ENCODE peak calls at places on chromosomes 13 and 19, in seven cellular contexts. S, X, L, Q, N, A and O are unnamed samples. For H3K4me1, the result is how much of the 10 kb centered on the place peaks cover.

GRCh38 chr13:112773601-112774447 is 84.0 kb downstream of the ATP11A start:
- DNase-seq in S (no peak), X (no peak), L (no peak), Q (no peak), N (no peak), A (no peak), O (no peak)

GRCh38 chr13:22061371-22061805 is 390.5 kb downstream of the FGF9 start:
- DNase-seq in S (no peak), X (no peak), L (no peak), Q (no peak), N (no peak), A (no peak), O (no peak)

GRCh38 chr19:40241809-40242384 is 15.4 kb upstream of the CCNP start:
- DNase-seq in S (peak), X (no peak), L (peak), Q (no peak), N (peak), A (no peak), O (peak)

GRCh38 chr19:24140099-24140498 is 53.1 kb downstream of the ZNF254 start:
- DNase-seq in S (no peak), X (peak), L (no peak), Q (peak), N (peak), A (peak), O (no peak)

GRCh38 chr19:4584670-4585460 is 25.4 kb upstream of the SEMA6B start:
- DNase-seq in S (no peak), X (no peak), L (no peak), Q (no peak), N (no peak), A (no peak), O (no peak)

GRCh38 chr19:44010468-44010867 is 7.7 kb downstream of the ZNF230 start:
- DNase-seq in S (no peak), X (no peak), L (no peak), Q (no peak), N (no peak), A (no peak), O (no peak)

GRCh38 chr13:87944038-87944437 is 272.9 kb downstream of the SLITRK5 start:
- DNase-seq in S (no peak), X (no peak), L (no peak), Q (no peak), N (no peak), A (no peak), O (no peak)

GRCh38 chr13:98307744-98308524 is 130.9 kb upstream of the RNF113B start:
- DNase-seq in S (peak), X (peak), L (peak), Q (no peak), N (no peak), A (peak), O (peak)

GRCh38 chr19:47339196-47339880 is 7.4 kb downstream of the C5AR2 start:
- DNase-seq in S (no peak), X (no peak), L (no peak), Q (no peak), N (no peak), A (no peak), O (no peak)

GRCh38 chr13:28574617-28575142 is 79.8 kb upstream of the FLT1 start:
- DNase-seq in S (peak), X (peak), L (no peak), Q (peak), N (peak), A (peak), O (peak)

GRCh38 chr19:1855040-1855827 is 7.0 kb upstream of the REXO1 start:
- DNase-seq in S (peak), X (peak), L (peak), Q (peak), N (peak), A (peak), O (peak)

GRCh38 chr13:102400619-102401125 is 1.2 kb downstream of the FGF14 start:
- DNase-seq in S (no peak), X (no peak), L (peak), Q (no peak), N (no peak), A (no peak), O (peak)

GRCh38 chr19:38090561-38090960 is 133.5 kb downstream of the DPF1 start:
- DNase-seq in S (peak), X (no peak), L (peak), Q (no peak), N (no peak), A (no peak), O (peak)

GRCh38 chr19:39818626-39819097 is 15.3 kb downstream of the DYRK1B start:
- DNase-seq in S (no peak), X (no peak), L (no peak), Q (no peak), N (no peak), A (no peak), O (no peak)

GRCh38 chr13:30074955-30075614 is 224.7 kb upstream of the UBL3 start:
- DNase-seq in S (no peak), X (no peak), L (no peak), Q (no peak), N (no peak), A (no peak), O (no peak)

GRCh38 chr19:30256510-30256850 is 115.7 kb upstream of the ZNF536 start:
- DNase-seq in S (no peak), X (no peak), L (no peak), Q (no peak), N (no peak), A (no peak), O (no peak)

GRCh38 chr13:93118081-93118615 is 108.5 kb upstream of the GPC6 start:
- DNase-seq in S (no peak), X (no peak), L (no peak), Q (no peak), N (no peak), A (no peak), O (no peak)

GRCh38 chr19:15452111-15453047 is 2.6 kb upstream of the WIZ start:
- DNase-seq in S (peak), X (peak), L (peak), Q (peak), N (peak), A (peak), O (peak)

GRCh38 chr19:43780706-43781525 is at the start of gene KCNN4:
- DNase-seq in S (no peak), X (peak), L (no peak), Q (peak), N (peak), A (peak), O (no peak)

GRCh38 chr13:46604226-46604968 is 51.4 kb downstream of the LRCH1 start:
- DNase-seq in S (no peak), X (no peak), L (no peak), Q (no peak), N (no peak), A (no peak), O (no peak)

GRCh38 chr19:40601061-40601973 is at the start of gene LTBP4:
- DNase-seq in S (peak), X (no peak), L (peak), Q (no peak), N (no peak), A (peak), O (peak)

GRCh38 chr19:15680923-15681322 is 8.0 kb downstream of the CYP4F12 start:
- DNase-seq in S (no peak), X (no peak), L (no peak), Q (no peak), N (no peak), A (no peak), O (no peak)

GRCh38 chr19:32406161-32407003 is 812 bp downstream of the DPY19L3 start:
- DNase-seq in S (no peak), X (no peak), L (no peak), Q (no peak), N (no peak), A (no peak), O (no peak)

GRCh38 chr19:40687525-40688016 is 2.9 kb downstream of the NUMBL start:
- DNase-seq in S (peak), X (peak), L (peak), Q (no peak), N (peak), A (no peak), O (peak)

GRCh38 chr19:17149393-17150135 is 65.6 kb upstream of the USE1 start:
- DNase-seq in S (no peak), X (no peak), L (no peak), Q (no peak), N (no peak), A (no peak), O (no peak)

GRCh38 chr19:5623397-5624153 is 692 bp downstream of the SAFB start:
- DNase-seq in S (peak), X (no peak), L (no peak), Q (no peak), N (no peak), A (peak), O (peak)

GRCh38 chr19:8525401-8525684 is 11.4 kb upstream of the ZNF414 start:
- DNase-seq in S (no peak), X (no peak), L (no peak), Q (no peak), N (no peak), A (no peak), O (no peak)

GRCh38 chr13:77904031-77904430 is 14.6 kb downstream of the EDNRB start:
- DNase-seq in S (no peak), X (no peak), L (no peak), Q (no peak), N (no peak), A (no peak), O (no peak)

GRCh38 chr13:99647593-99647980 is 146.3 kb downstream of the TM9SF2 start:
- DNase-seq in S (no peak), X (no peak), L (no peak), Q (no peak), N (no peak), A (no peak), O (no peak)

GRCh38 chr19:33470040-33470330 is 51.6 kb downstream of the PEPD start:
- DNase-seq in S (no peak), X (no peak), L (no peak), Q (no peak), N (no peak), A (no peak), O (peak)

GRCh38 chr19:28292822-28293500 is 920.0 kb downstream of the UQCRFS1 start:
- DNase-seq in S (no peak), X (no peak), L (no peak), Q (no peak), N (no peak), A (no peak), O (no peak)

GRCh38 chr19:39599116-39599515 is 3.2 kb upstream of the LGALS13 start:
- DNase-seq in S (peak), X (peak), L (no peak), Q (peak), N (peak), A (peak), O (no peak)

GRCh38 chr19:3975144-3975543 is 4.2 kb upstream of the DAPK3 start:
- DNase-seq in S (no peak), X (no peak), L (no peak), Q (no peak), N (no peak), A (no peak), O (no peak)

GRCh38 chr13:111270765-111271164 is 49.7 kb upstream of the TEX29 start:
- DNase-seq in S (no peak), X (peak), L (no peak), Q (no peak), N (peak), A (no peak), O (no peak)

GRCh38 chr13:93476175-93476574 is 249.6 kb downstream of the GPC6 start:
- DNase-seq in S (no peak), X (peak), L (no peak), Q (peak), N (peak), A (peak), O (no peak)

GRCh38 chr19:35143231-35143715 is at the start of gene FXYD7:
- DNase-seq in S (no peak), X (no peak), L (no peak), Q (no peak), N (no peak), A (no peak), O (peak)

GRCh38 chr13:75308222-75308621 is 173.7 kb downstream of the TBC1D4 start:
- DNase-seq in S (no peak), X (peak), L (no peak), Q (no peak), N (no peak), A (no peak), O (no peak)

GRCh38 chr13:71814806-71815205 is 52.2 kb downstream of the DACH1 start:
- DNase-seq in S (no peak), X (no peak), L (no peak), Q (no peak), N (no peak), A (no peak), O (no peak)

GRCh38 chr13:94065741-94066140 is 413.7 kb downstream of the DCT start:
- DNase-seq in S (no peak), X (peak), L (no peak), Q (no peak), N (peak), A (no peak), O (no peak)

GRCh38 chr19:1130801-1131717 is 27.3 kb downstream of the GPX4 start:
- DNase-seq in S (no peak), X (no peak), L (no peak), Q (no peak), N (no peak), A (no peak), O (no peak)

GRCh38 chr13:91078093-91078679 is 269.3 kb upstream of the MIR17HG start:
- DNase-seq in S (no peak), X (no peak), L (no peak), Q (peak), N (no peak), A (peak), O (no peak)
- TF ChIP-seq CTCF in S (peak), X (no peak), L (peak), Q (peak), N (peak), A (peak), O (peak)

GRCh38 chr19:10747271-10747670 is 29.4 kb downstream of the DNM2 start:
- DNase-seq in S (no peak), X (no peak), L (no peak), Q (peak), N (no peak), A (no peak), O (no peak)
- H3K4me1 ChIP-seq in S (half or more), X (under half), L (half or more), Q (under half), N (under half), A (under half), O (half or more)

GRCh38 chr13:26254583-26255102 is 714 bp downstream of the CDK8 start:
- DNase-seq in S (peak), X (peak), L (peak), Q (peak), N (peak), A (peak), O (peak)

GRCh38 chr13:26253262-26253786 is 605 bp upstream of the CDK8 start:
- DNase-seq in S (no peak), X (no peak), L (no peak), Q (no peak), N (no peak), A (no peak), O (no peak)

GRCh38 chr13:26253787-26254582 is at the start of gene CDK8:
- DNase-seq in S (peak), X (peak), L (peak), Q (peak), N (peak), A (peak), O (peak)

GRCh38 chr13:26257049-26257448 is 3.1 kb downstream of the CDK8 start:
- DNase-seq in S (no peak), X (no peak), L (no peak), Q (no peak), N (no peak), A (no peak), O (no peak)

DNA sequence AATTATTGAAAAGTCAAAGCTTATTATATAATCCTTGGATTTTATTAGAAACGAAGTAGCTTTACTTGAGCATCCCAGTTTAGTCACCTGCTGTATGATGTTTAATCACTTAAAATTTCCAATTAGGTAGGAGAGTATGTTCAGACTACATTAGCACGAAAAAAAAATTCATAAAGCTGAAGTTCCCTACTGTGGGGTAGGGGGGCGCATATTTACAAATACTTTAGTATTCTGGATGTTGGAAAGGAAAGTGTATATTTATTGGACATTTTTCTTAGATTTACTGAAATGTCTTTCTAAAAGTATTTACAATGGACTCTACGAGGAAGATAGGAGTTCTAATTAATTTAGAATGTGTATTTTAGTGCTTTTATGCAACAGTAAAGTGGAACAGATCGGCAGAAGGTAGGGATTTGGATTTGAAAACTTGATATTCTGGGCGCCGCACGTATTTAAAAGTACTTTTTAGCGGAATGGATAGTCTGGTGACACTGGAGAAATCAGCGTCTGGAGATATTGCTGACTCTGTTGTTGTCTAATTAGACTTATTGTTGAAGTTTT is 1.9 kb downstream of the CDK8 start:
- DNase-seq in S (no peak), X (peak), L (no peak), Q (peak), N (peak), A (peak), O (no peak)
- TF ChIP-seq CTCF in S (peak), X (peak), L (peak), Q (peak), N (peak), A (peak), O (no peak)

GRCh38 chr13:36912369-36912768 is 7.7 kb downstream of the SMAD9 start:
- DNase-seq in S (no peak), X (no peak), L (no peak), Q (no peak), N (no peak), A (no peak), O (no peak)

GRCh38 chr13:36914648-36915047 is 5.4 kb downstream of the SMAD9 start:
- DNase-seq in S (no peak), X (no peak), L (no peak), Q (no peak), N (no peak), A (no peak), O (no peak)

GRCh38 chr13:36915106-36915505 is 4.9 kb downstream of the SMAD9 start:
- DNase-seq in S (no peak), X (no peak), L (no peak), Q (no peak), N (no peak), A (no peak), O (no peak)

GRCh38 chr13:36913463-36913862 is 6.6 kb downstream of the SMAD9 start:
- DNase-seq in S (no peak), X (no peak), L (no peak), Q (peak), N (no peak), A (no peak), O (no peak)

GRCh38 chr13:36912983-36913382 is 7.1 kb downstream of the SMAD9 start:
- DNase-seq in S (no peak), X (peak), L (no peak), Q (no peak), N (no peak), A (no peak), O (no peak)
- H3K4me1 ChIP-seq in S (under half), X (under half), L (under half), Q (under half), N (under half), A (under half), O (under half)